ENCODE peak calls at places on chromosome 6, in nine cellular contexts. E, S, B, J, Q, A, R, F and D are unnamed samples.

GRCh38 chr6:32170294-32170693 is 5.6 kb downstream of the AGPAT1 start:
- DNase-seq in J (no peak), B (no peak), F (no peak), E (no peak), S (no peak), R (no peak), Q (no peak), A (no peak), D (no peak)

GRCh38 chr6:100347901-100348550 is 116.7 kb downstream of the SIM1 start:
- DNase-seq in E (no peak), R (no peak), B (peak; percentile 70), S (no peak), Q (peak; percentile 17), A (no peak), F (no peak), J (no peak), D (no peak)

GRCh38 chr6:113994934-113995342 is 24.0 kb upstream of the HDAC2 start:
- DNase-seq in F (peak; percentile 87), B (peak; percentile 93), J (no peak), Q (peak; percentile 86), R (peak; percentile 40), E (peak; percentile 87), A (peak; percentile 66), S (peak; percentile 81), D (no peak)

GRCh38 chr6:137680678-137681346 is 186.2 kb upstream of the TNFAIP3 start:
- DNase-seq in J (no peak), E (no peak), S (no peak), B (no peak), R (no peak), A (no peak), F (no peak), Q (peak; percentile 60), D (no peak)

GRCh38 chr6:49088631-49089030 is 374.4 kb downstream of the MMUT start:
- DNase-seq in J (no peak), R (no peak), F (no peak), Q (no peak), B (no peak), S (no peak), A (no peak), E (no peak), D (no peak)

GRCh38 chr6:111533087-111533784 is 50.2 kb upstream of the REV3L start:
- DNase-seq in Q (no peak), R (no peak), S (no peak), E (no peak), A (no peak), J (no peak), B (no peak), F (no peak), D (no peak)

GRCh38 chr6:160391419-160392116 is 43.4 kb downstream of the SLC22A3 start:
- DNase-seq in F (no peak), E (no peak), S (no peak), R (no peak), A (no peak), J (no peak), B (no peak), Q (no peak), D (no peak)

GRCh38 chr6:167056370-167056769 is 57.2 kb downstream of the CEP43 start:
- DNase-seq in B (no peak), A (no peak), E (no peak), R (peak; percentile 21), F (peak; percentile 14), S (no peak), Q (peak; percentile 58), J (no peak), D (no peak)

DNA sequence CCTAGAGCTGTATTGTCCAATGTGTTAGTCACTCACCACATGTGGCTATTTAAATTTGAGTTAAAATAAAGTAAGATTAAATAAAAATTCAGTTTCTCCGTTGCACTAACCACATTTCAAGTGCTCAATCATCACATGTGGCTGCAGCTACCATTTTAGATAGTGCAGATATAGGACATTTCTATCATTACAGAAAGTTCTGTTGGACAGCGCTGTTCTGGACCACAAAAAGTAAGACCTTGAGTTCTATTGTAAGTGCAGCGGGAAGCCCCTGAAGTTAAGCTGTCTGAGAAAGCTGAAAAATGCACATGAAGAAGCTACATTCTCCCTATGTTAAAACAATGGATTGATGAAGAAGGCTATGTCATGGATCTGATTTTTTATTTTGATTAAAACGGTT is 1.1 kb downstream of the ORC3 start:
- DNase-seq in S (no peak), R (no peak), F (no peak), B (peak; percentile 9), A (no peak), J (no peak), Q (no peak), E (no peak), D (no peak)
- TF ChIP-seq CTCF in S (no peak), R (no peak), F (no peak), B (no peak), A (no peak), J (no peak), Q (no peak), E (no peak), D (no peak)

DNA sequence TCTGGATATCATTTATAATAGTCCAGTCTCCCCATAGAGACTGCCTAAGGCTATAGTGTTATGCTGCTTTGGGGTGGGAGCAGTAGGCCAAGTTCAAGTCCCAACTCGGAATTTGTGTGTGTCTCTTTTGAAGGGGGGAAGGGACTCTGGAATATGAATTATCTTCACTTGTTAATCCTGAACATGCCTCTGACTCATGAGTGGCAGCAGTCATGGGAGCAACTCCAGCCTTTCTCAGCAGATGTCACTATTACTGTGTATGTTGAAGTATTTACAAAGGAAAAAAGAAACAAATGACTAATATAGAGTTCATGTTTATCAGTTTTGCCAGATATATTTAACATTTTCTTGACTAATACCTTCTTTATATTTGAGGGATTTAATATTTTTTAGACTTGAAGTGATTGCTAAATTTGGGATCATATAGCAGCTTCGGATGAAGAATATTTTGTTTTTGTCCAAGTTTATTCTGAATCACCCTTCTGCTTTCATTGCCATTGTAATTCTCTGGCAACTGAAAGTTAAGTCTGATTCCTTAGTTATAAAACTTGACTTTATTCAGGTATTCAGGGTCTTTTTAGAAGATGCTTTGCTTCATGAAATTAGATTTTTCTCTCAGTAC is 23.4 kb downstream of the FAM217A start:
- DNase-seq in J (no peak), Q (no peak), A (no peak), S (no peak), R (peak; percentile 7), E (no peak), B (peak; percentile 78), F (peak; percentile 42), D (no peak)
- TF ChIP-seq CTCF in J (peak; percentile 44), Q (no peak), A (no peak), S (peak; percentile 5), R (peak; percentile 57), E (peak; percentile 48), B (peak; percentile 75), F (peak; percentile 56), D (no peak)

GRCh38 chr6:4354181-4354580 is 218.8 kb upstream of the ECI2 start:
- DNase-seq in Q (no peak), E (no peak), J (no peak), F (no peak), S (peak; percentile 7), B (no peak), R (no peak), A (no peak), D (no peak)
- TF ChIP-seq CTCF in Q (no peak), E (no peak), J (no peak), F (no peak), S (peak; percentile 33), B (no peak), R (no peak), A (no peak), D (no peak)

GRCh38 chr6:95923518-95923917 is 92.3 kb upstream of the FUT9 start:
- DNase-seq in B (no peak), A (peak; percentile 18), R (peak; percentile 22), S (peak; percentile 63), Q (peak; percentile 37), J (no peak), E (peak; percentile 9), F (no peak), D (no peak)
- TF ChIP-seq CTCF in B (peak; percentile 18), A (peak; percentile 49), R (peak; percentile 80), S (peak; percentile 80), Q (peak; percentile 38), J (no peak), E (no peak), F (no peak), D (no peak)

DNA sequence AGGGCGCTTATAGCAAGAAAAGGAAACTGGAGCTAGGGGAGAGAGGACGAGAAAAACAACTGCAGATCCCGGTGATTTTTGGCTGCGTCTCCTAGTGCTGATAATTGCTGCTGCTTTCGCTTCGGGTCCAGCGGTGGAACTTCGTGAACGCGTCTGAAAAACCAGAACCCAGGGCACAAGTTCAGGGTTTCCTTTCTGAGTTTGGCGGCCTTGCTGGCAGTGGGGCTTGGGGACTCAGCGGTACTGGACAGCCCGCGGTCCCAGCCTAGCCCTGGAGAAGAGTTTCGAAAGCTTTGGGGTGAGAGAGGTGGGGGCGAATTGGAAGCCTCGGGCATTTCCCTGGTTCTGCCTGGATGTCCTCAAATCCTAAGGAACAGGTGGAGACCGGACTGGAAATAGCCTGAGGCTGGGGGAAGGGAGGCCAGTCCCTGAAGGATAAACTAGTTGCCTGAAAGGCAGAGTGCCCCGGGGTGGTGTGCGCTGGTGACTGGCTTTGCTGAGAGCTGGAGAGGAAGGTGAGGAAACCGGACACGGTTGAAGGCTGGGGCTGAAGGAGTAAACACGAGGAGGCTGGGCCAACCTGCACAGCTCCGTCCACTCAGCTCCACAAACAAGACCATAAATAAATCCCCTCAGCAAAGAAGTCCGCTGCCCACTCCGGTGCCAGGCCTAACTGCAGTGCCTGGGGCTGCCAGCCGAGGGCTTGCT is 857 bp downstream of the GMPR start:
- DNase-seq in F (no peak), B (no peak), R (no peak), E (peak; percentile 48), Q (no peak), S (peak; percentile 48), A (peak; percentile 60), J (peak; percentile 84), D (peak; percentile 21)
- TF ChIP-seq CTCF in F (peak; percentile 42), B (peak; percentile 38), R (no peak), E (peak; percentile 22), Q (no peak), S (peak; percentile 48), A (no peak), J (peak; percentile 56), D (no peak)